ENCODE peak calls at places on chromosomes 3 and 15, in five cellular contexts. One of them, this sample, is unnamed. For H3K9me3, the result is how much of the 10 kb centered on the place peaks cover.

GRCh38 chr15:58666957-58667356 is 82.5 kb downstream of the ADAM10 start:
- DNase-seq in tibial artery: no peak
- DNase-seq in kidney: no peak
- DNase-seq in PC-9: peak
- DNase-seq in lung: no peak
- DNase-seq in this sample: no peak

GRCh38 chr3:194602580-194603300 is 30.5 kb downstream of the TMEM44 start:
- DNase-seq in tibial artery: no peak
- DNase-seq in kidney: no peak
- DNase-seq in PC-9: no peak
- DNase-seq in lung: no peak
- DNase-seq in this sample: no peak

GRCh38 chr15:58086479-58086878 is 21.0 kb upstream of the ALDH1A2 start:
- DNase-seq in tibial artery: no peak
- DNase-seq in kidney: no peak
- DNase-seq in PC-9: no peak
- DNase-seq in lung: no peak
- DNase-seq in this sample: no peak

GRCh38 chr3:175255698-175256097 is 396.6 kb downstream of the NAALADL2 start:
- DNase-seq in tibial artery: no peak
- DNase-seq in kidney: no peak
- DNase-seq in PC-9: no peak
- DNase-seq in lung: no peak
- DNase-seq in this sample: no peak

GRCh38 chr3:36823806-36824205 is 59.5 kb upstream of the DCLK3 start:
- DNase-seq in tibial artery: no peak
- DNase-seq in kidney: no peak
- DNase-seq in PC-9: no peak
- DNase-seq in lung: no peak
- DNase-seq in this sample: peak

GRCh38 chr3:106071306-106071705 is 202.5 kb upstream of the CBLB start:
- DNase-seq in tibial artery: no peak
- DNase-seq in kidney: no peak
- DNase-seq in PC-9: no peak
- DNase-seq in lung: no peak
- DNase-seq in this sample: no peak

GRCh38 chr3:13556214-13556613 is 7.3 kb downstream of the FBLN2 start:
- DNase-seq in tibial artery: no peak
- DNase-seq in kidney: no peak
- DNase-seq in PC-9: no peak
- DNase-seq in lung: no peak
- DNase-seq in this sample: peak

GRCh38 chr3:57446318-57446841 is 97.8 kb downstream of the DNAH12 start:
- DNase-seq in tibial artery: no peak
- DNase-seq in kidney: no peak
- DNase-seq in PC-9: no peak
- DNase-seq in lung: no peak
- DNase-seq in this sample: no peak

GRCh38 chr15:101168463-101168824 is 83.4 kb downstream of the CHSY1 start:
- DNase-seq in tibial artery: peak
- DNase-seq in kidney: no peak
- DNase-seq in PC-9: no peak
- DNase-seq in lung: no peak
- DNase-seq in this sample: no peak

GRCh38 chr3:8421711-8422110 is 79.9 kb upstream of the LMCD1 start:
- DNase-seq in tibial artery: no peak
- DNase-seq in kidney: no peak
- DNase-seq in PC-9: no peak
- DNase-seq in lung: no peak
- DNase-seq in this sample: no peak

GRCh38 chr3:67048067-67048715 is 50.1 kb downstream of the KBTBD8 start:
- DNase-seq in tibial artery: no peak
- DNase-seq in kidney: no peak
- DNase-seq in PC-9: no peak
- DNase-seq in lung: no peak
- DNase-seq in this sample: no peak

GRCh38 chr15:90478981-90479481 is 50.7 kb upstream of the CRTC3 start:
- DNase-seq in tibial artery: no peak
- DNase-seq in kidney: no peak
- DNase-seq in PC-9: peak
- DNase-seq in lung: no peak
- DNase-seq in this sample: no peak

GRCh38 chr15:81282911-81283310 is 41.0 kb downstream of the STARD5 start:
- DNase-seq in tibial artery: peak
- DNase-seq in kidney: peak
- DNase-seq in PC-9: no peak
- DNase-seq in lung: no peak
- DNase-seq in this sample: no peak

DNA sequence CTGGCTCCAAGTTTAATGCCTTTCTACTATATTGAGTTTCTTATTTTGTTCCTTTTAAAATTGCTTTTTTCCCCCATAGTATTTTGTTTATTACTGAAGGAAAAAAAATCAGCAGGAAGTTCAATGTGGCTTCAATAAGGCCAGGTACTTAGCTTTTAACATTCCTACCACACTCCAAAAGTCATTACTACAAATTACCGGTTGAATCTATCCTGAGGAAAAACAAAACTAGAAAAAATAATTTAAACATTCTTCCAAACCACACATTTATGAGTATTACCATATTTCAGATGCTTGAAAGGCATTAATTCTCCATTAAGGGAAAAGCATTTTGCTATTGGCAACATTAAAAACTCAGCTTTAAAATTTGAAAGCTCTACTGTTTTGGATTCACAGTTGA is 20.2 kb upstream of the TNFSF10 start:
- DNase-seq in tibial artery: no peak
- DNase-seq in kidney: no peak
- DNase-seq in PC-9: no peak
- DNase-seq in lung: no peak
- DNase-seq in this sample: no peak
- H3K9me3 ChIP-seq in tibial artery: under half
- H3K9me3 ChIP-seq in kidney: under half
- H3K9me3 ChIP-seq in PC-9: under half
- H3K9me3 ChIP-seq in lung: under half
- H3K9me3 ChIP-seq in this sample: under half

DNA sequence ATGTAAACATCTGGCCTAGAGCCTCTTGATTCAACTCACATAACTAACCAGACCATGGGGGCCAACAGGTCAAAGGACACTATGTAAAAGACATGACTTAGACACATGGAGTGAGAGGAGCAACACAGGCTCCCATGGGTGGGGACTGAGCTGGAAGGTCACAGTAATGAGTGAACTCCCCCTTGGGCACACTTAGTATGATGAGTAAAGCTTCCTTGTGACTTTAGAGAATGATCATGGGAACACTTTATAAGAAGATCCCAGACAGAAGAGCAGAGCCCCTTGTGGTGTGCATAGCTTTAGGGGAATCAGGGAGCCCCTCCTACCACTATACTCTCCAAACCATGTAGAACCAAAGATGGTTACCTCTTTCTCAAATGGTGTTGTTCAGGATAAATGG is 10.2 kb downstream of the GCSAM start:
- DNase-seq in tibial artery: no peak
- DNase-seq in kidney: no peak
- DNase-seq in PC-9: no peak
- DNase-seq in lung: no peak
- DNase-seq in this sample: no peak
- H3K4me3 ChIP-seq in tibial artery: no peak
- H3K4me3 ChIP-seq in kidney: no peak
- H3K4me3 ChIP-seq in PC-9: no peak
- H3K4me3 ChIP-seq in lung: no peak
- H3K4me3 ChIP-seq in this sample: no peak

DNA sequence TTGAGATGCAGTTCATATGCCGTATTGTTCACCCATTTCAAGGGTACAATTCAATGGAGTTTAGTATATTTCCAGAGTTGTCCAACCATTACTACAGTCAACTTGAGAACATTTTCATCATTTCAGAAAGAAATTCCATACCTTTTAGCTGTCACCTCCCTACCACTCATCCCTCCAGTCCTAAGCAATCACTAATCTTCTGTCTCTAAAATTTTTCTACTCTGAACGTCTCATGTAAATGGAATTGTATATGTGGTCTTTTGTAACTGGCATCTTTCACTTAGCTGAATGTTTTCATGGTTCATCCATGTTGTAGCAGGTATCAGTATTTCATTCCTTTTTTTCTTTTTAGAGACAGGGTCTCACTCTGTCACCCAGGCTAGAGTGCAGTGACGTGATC is 51.1 kb downstream of the CMTM7 start:
- DNase-seq in tibial artery: no peak
- DNase-seq in kidney: no peak
- DNase-seq in PC-9: peak
- DNase-seq in lung: no peak
- DNase-seq in this sample: no peak
- H3K27ac ChIP-seq in tibial artery: no peak
- H3K27ac ChIP-seq in kidney: no peak
- H3K27ac ChIP-seq in PC-9: peak
- H3K27ac ChIP-seq in lung: no peak
- H3K27ac ChIP-seq in this sample: no peak

DNA sequence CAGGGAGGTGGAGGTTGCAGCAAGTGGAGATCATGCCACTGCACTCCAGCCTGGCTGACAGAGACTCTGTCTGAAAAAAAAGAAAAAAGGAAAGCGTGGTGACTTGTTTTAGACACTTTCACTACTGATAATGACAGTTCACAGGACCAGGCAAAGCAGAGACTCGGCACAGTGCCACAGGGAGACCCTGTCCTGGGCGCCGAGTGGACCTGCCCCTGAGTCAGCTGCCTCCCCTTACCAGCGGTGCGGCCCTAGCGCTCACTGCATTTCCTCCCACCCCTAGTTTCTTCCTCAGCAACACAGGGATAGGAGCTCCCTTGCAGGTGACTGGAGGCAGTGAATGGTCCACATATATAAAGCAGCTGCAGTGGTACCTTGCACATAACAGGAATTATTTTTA is 38.7 kb upstream of the NSMCE3 start:
- DNase-seq in tibial artery: no peak
- DNase-seq in kidney: no peak
- DNase-seq in PC-9: no peak
- DNase-seq in lung: no peak
- DNase-seq in this sample: no peak
- H3K9me3 ChIP-seq in tibial artery: under half
- H3K9me3 ChIP-seq in kidney: under half
- H3K9me3 ChIP-seq in PC-9: under half
- H3K9me3 ChIP-seq in lung: under half
- H3K9me3 ChIP-seq in this sample: under half

GRCh38 chr3:373193-373784 is 176.7 kb downstream of the CHL1 start:
- DNase-seq in tibial artery: no peak
- DNase-seq in kidney: peak
- DNase-seq in PC-9: no peak
- DNase-seq in lung: no peak
- DNase-seq in this sample: peak
- H3K4me3 ChIP-seq in tibial artery: no peak
- H3K4me3 ChIP-seq in kidney: no peak
- H3K4me3 ChIP-seq in PC-9: no peak
- H3K4me3 ChIP-seq in lung: no peak
- H3K4me3 ChIP-seq in this sample: no peak

GRCh38 chr15:68300115-68300940 is 22.8 kb downstream of the FEM1B start:
- DNase-seq in tibial artery: peak
- DNase-seq in kidney: no peak
- DNase-seq in PC-9: no peak
- DNase-seq in lung: peak
- DNase-seq in this sample: no peak
- H3K27ac ChIP-seq in tibial artery: peak
- H3K27ac ChIP-seq in kidney: no peak
- H3K27ac ChIP-seq in PC-9: no peak
- H3K27ac ChIP-seq in lung: no peak
- H3K27ac ChIP-seq in this sample: no peak

GRCh38 chr3:21013566-21013965 is 737.4 kb downstream of the ZNF385D start:
- DNase-seq in tibial artery: no peak
- DNase-seq in kidney: no peak
- DNase-seq in PC-9: no peak
- DNase-seq in lung: no peak
- DNase-seq in this sample: no peak
- H3K9me3 ChIP-seq in tibial artery: under half
- H3K9me3 ChIP-seq in kidney: under half
- H3K9me3 ChIP-seq in PC-9: under half
- H3K9me3 ChIP-seq in lung: under half
- H3K9me3 ChIP-seq in this sample: under half

DNA sequence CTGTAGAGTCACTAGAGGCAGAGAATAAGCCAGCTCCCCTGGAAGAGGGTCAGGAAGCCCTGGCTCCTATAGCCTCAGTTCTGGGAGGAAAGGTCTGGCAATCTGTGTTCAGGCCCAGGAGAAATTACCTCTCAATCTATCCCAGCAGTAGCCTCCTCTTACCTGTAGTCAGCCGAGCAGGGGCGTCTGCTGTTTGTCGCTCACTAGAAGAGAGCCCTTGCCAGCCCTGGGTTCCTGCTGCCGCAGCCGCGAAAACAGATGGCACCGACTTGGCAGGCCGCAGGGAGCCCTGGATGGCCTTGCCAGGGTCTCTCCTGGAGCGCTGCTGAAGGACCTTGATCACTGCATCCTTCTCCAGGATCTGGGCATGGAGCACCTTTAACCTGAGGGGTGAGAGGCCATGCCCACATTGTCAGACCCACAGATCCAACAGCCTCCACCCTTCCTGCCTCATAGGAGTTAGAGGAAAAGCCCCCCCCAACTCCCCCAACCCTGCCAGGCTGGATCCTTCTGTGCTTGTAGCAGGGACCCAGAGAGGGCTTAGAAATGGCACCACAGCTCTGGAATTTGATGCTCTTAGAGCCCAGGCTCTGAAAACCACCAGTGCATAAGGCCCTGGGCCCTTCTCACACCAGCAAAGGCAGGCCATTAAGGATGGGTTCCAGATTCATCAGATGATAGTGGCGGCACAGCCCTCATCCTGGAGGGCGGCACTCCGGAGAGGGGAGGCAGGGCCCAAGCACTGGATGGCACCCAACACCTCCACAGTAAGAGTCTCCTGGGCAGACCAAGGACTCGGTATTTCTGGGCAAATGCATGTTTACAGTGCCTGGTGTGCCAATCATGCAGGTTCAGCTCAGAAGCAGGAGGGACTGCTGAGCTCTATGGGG is 14.9 kb downstream of the AMOTL2 start:
- DNase-seq in tibial artery: no peak
- DNase-seq in kidney: no peak
- DNase-seq in PC-9: peak
- DNase-seq in lung: no peak
- DNase-seq in this sample: no peak
- H3K4me3 ChIP-seq in tibial artery: no peak
- H3K4me3 ChIP-seq in kidney: no peak
- H3K4me3 ChIP-seq in PC-9: no peak
- H3K4me3 ChIP-seq in lung: no peak
- H3K4me3 ChIP-seq in this sample: no peak